ENCODE peak calls at places on chromosomes 11 and 22, in ten cellular contexts. One of them, this sample, is unnamed.

GRCh38 chr11:28628412-28628811 is 520.2 kb downstream of the METTL15 start:
- DNase-seq in activated CD4-positive, alpha-beta T cell treated with anti-CD3 and anti-CD28 coated beads for 4 hours: no peak
- DNase-seq in NCI-H774: no peak
- DNase-seq in Calu3: no peak
- DNase-seq in fibroblast of pulmonary artery: no peak
- DNase-seq in neuronal stem cell: peak
- DNase-seq in EH: no peak
- DNase-seq in GM12891: no peak
- DNase-seq in right atrium auricular region: no peak
- DNase-seq in DMS153: no peak
- DNase-seq in this sample: no peak

GRCh38 chr11:119169272-119169719 is 771 bp downstream of the NLRX1 start:
- DNase-seq in NCI-H774: peak
- DNase-seq in Calu3: peak
- DNase-seq in right atrium auricular region: peak
- DNase-seq in EH: peak
- DNase-seq in DMS153: no peak
- DNase-seq in fibroblast of pulmonary artery: peak
- DNase-seq in neuronal stem cell: peak
- DNase-seq in GM12891: peak
- DNase-seq in activated CD4-positive, alpha-beta T cell treated with anti-CD3 and anti-CD28 coated beads for 4 hours: peak
- DNase-seq in this sample: peak

GRCh38 chr11:77152846-77153245 is 24.8 kb downstream of the MYO7A start:
- DNase-seq in GM12891: no peak
- DNase-seq in EH: peak
- DNase-seq in activated CD4-positive, alpha-beta T cell treated with anti-CD3 and anti-CD28 coated beads for 4 hours: no peak
- DNase-seq in Calu3: no peak
- DNase-seq in neuronal stem cell: no peak
- DNase-seq in NCI-H774: no peak
- DNase-seq in fibroblast of pulmonary artery: peak
- DNase-seq in DMS153: no peak
- DNase-seq in right atrium auricular region: no peak
- DNase-seq in this sample: no peak

GRCh38 chr11:115579181-115579825 is 75.1 kb upstream of the CADM1 start:
- DNase-seq in right atrium auricular region: no peak
- DNase-seq in Calu3: no peak
- DNase-seq in EH: no peak
- DNase-seq in GM12891: no peak
- DNase-seq in DMS153: no peak
- DNase-seq in NCI-H774: no peak
- DNase-seq in activated CD4-positive, alpha-beta T cell treated with anti-CD3 and anti-CD28 coated beads for 4 hours: no peak
- DNase-seq in neuronal stem cell: no peak
- DNase-seq in fibroblast of pulmonary artery: no peak
- DNase-seq in this sample: no peak

GRCh38 chr22:23762866-23763578 is at the start of gene C22orf15:
- DNase-seq in right atrium auricular region: no peak
- DNase-seq in Calu3: no peak
- DNase-seq in DMS153: no peak
- DNase-seq in fibroblast of pulmonary artery: peak
- DNase-seq in NCI-H774: no peak
- DNase-seq in EH: peak
- DNase-seq in neuronal stem cell: no peak
- DNase-seq in GM12891: no peak
- DNase-seq in activated CD4-positive, alpha-beta T cell treated with anti-CD3 and anti-CD28 coated beads for 4 hours: no peak
- DNase-seq in this sample: peak

GRCh38 chr22:49957826-49958461 is 2.6 kb upstream of the PIM3 start:
- DNase-seq in neuronal stem cell: no peak
- DNase-seq in NCI-H774: no peak
- DNase-seq in GM12891: no peak
- DNase-seq in Calu3: no peak
- DNase-seq in right atrium auricular region: no peak
- DNase-seq in activated CD4-positive, alpha-beta T cell treated with anti-CD3 and anti-CD28 coated beads for 4 hours: no peak
- DNase-seq in EH: no peak
- DNase-seq in fibroblast of pulmonary artery: no peak
- DNase-seq in DMS153: no peak
- DNase-seq in this sample: no peak

GRCh38 chr11:72293391-72293790 is 49.4 kb upstream of the PHOX2A start:
- DNase-seq in EH: no peak
- DNase-seq in Calu3: no peak
- DNase-seq in fibroblast of pulmonary artery: no peak
- DNase-seq in neuronal stem cell: no peak
- DNase-seq in NCI-H774: no peak
- DNase-seq in activated CD4-positive, alpha-beta T cell treated with anti-CD3 and anti-CD28 coated beads for 4 hours: no peak
- DNase-seq in right atrium auricular region: no peak
- DNase-seq in DMS153: no peak
- DNase-seq in GM12891: no peak
- DNase-seq in this sample: no peak

GRCh38 chr11:109120341-109120740 is 301.6 kb upstream of the C11orf87 start:
- DNase-seq in Calu3: no peak
- DNase-seq in DMS153: no peak
- DNase-seq in EH: no peak
- DNase-seq in activated CD4-positive, alpha-beta T cell treated with anti-CD3 and anti-CD28 coated beads for 4 hours: no peak
- DNase-seq in GM12891: no peak
- DNase-seq in fibroblast of pulmonary artery: no peak
- DNase-seq in NCI-H774: no peak
- DNase-seq in neuronal stem cell: no peak
- DNase-seq in right atrium auricular region: no peak
- DNase-seq in this sample: no peak

GRCh38 chr11:103648670-103649400 is 387.6 kb upstream of the DDI1 start:
- DNase-seq in GM12891: no peak
- DNase-seq in neuronal stem cell: no peak
- DNase-seq in right atrium auricular region: no peak
- DNase-seq in NCI-H774: no peak
- DNase-seq in activated CD4-positive, alpha-beta T cell treated with anti-CD3 and anti-CD28 coated beads for 4 hours: no peak
- DNase-seq in fibroblast of pulmonary artery: peak
- DNase-seq in DMS153: no peak
- DNase-seq in EH: peak
- DNase-seq in Calu3: no peak
- DNase-seq in this sample: no peak

GRCh38 chr11:2582958-2583604 is 116.7 kb downstream of the KCNQ1OT1 start:
- DNase-seq in Calu3: no peak
- DNase-seq in NCI-H774: no peak
- DNase-seq in DMS153: no peak
- DNase-seq in activated CD4-positive, alpha-beta T cell treated with anti-CD3 and anti-CD28 coated beads for 4 hours: no peak
- DNase-seq in neuronal stem cell: no peak
- DNase-seq in right atrium auricular region: peak
- DNase-seq in GM12891: no peak
- DNase-seq in fibroblast of pulmonary artery: no peak
- DNase-seq in EH: no peak
- DNase-seq in this sample: no peak

GRCh38 chr22:43479311-43479710 is 67.5 kb downstream of the MPPED1 start:
- DNase-seq in Calu3: no peak
- DNase-seq in activated CD4-positive, alpha-beta T cell treated with anti-CD3 and anti-CD28 coated beads for 4 hours: no peak
- DNase-seq in GM12891: no peak
- DNase-seq in DMS153: no peak
- DNase-seq in fibroblast of pulmonary artery: no peak
- DNase-seq in right atrium auricular region: no peak
- DNase-seq in neuronal stem cell: no peak
- DNase-seq in NCI-H774: no peak
- DNase-seq in EH: no peak
- DNase-seq in this sample: no peak

GRCh38 chr11:43327987-43328386 is 16.2 kb downstream of the API5 start:
- DNase-seq in neuronal stem cell: no peak
- DNase-seq in fibroblast of pulmonary artery: peak
- DNase-seq in DMS153: no peak
- DNase-seq in GM12891: no peak
- DNase-seq in NCI-H774: no peak
- DNase-seq in activated CD4-positive, alpha-beta T cell treated with anti-CD3 and anti-CD28 coated beads for 4 hours: no peak
- DNase-seq in right atrium auricular region: no peak
- DNase-seq in EH: peak
- DNase-seq in Calu3: peak
- DNase-seq in this sample: no peak

GRCh38 chr11:37946155-37946766 is 1348.2 kb upstream of the RAG2 start:
- DNase-seq in activated CD4-positive, alpha-beta T cell treated with anti-CD3 and anti-CD28 coated beads for 4 hours: no peak
- DNase-seq in neuronal stem cell: peak
- DNase-seq in Calu3: peak
- DNase-seq in DMS153: no peak
- DNase-seq in NCI-H774: no peak
- DNase-seq in fibroblast of pulmonary artery: peak
- DNase-seq in right atrium auricular region: no peak
- DNase-seq in GM12891: no peak
- DNase-seq in EH: peak
- DNase-seq in this sample: peak

GRCh38 chr11:65414776-65415498 is 7.7 kb upstream of the NEAT1 start:
- DNase-seq in DMS153: no peak
- DNase-seq in NCI-H774: no peak
- DNase-seq in activated CD4-positive, alpha-beta T cell treated with anti-CD3 and anti-CD28 coated beads for 4 hours: no peak
- DNase-seq in fibroblast of pulmonary artery: no peak
- DNase-seq in neuronal stem cell: no peak
- DNase-seq in EH: peak
- DNase-seq in right atrium auricular region: no peak
- DNase-seq in Calu3: no peak
- DNase-seq in GM12891: no peak
- DNase-seq in this sample: no peak